ENCODE peak calls at places on chromosomes 2 and 18, in five cellular contexts. One of them, this sample, is unnamed.

GRCh38 chr2:46385786-46386577 is 88.8 kb downstream of the EPAS1 start:
- DNase-seq in H1: no peak
- DNase-seq in GM12878: no peak
- DNase-seq in K562: no peak
- DNase-seq in HepG2: no peak
- DNase-seq in this sample: no peak

GRCh38 chr2:172234716-172235661 is 132.3 kb upstream of the DLX2 start:
- DNase-seq in K562: no peak
- DNase-seq in H1: no peak
- DNase-seq in GM12878: no peak
- DNase-seq in HepG2: peak
- DNase-seq in this sample: no peak

GRCh38 chr18:67425724-67426123 is 90.8 kb downstream of the DSEL start:
- DNase-seq in H1: no peak
- DNase-seq in K562: no peak
- DNase-seq in GM12878: no peak
- DNase-seq in HepG2: no peak
- DNase-seq in this sample: no peak

GRCh38 chr2:137654046-137654445 is 310.2 kb upstream of the HNMT start:
- DNase-seq in K562: no peak
- DNase-seq in H1: no peak
- DNase-seq in HepG2: no peak
- DNase-seq in GM12878: no peak
- DNase-seq in this sample: no peak

GRCh38 chr2:36450466-36451196 is 95.1 kb downstream of the CRIM1 start:
- DNase-seq in K562: no peak
- DNase-seq in GM12878: no peak
- DNase-seq in H1: no peak
- DNase-seq in HepG2: peak
- DNase-seq in this sample: no peak

GRCh38 chr18:47191956-47192355 is 15.8 kb upstream of the IER3IP1 start:
- DNase-seq in H1: no peak
- DNase-seq in K562: no peak
- DNase-seq in HepG2: peak
- DNase-seq in GM12878: no peak
- DNase-seq in this sample: no peak

GRCh38 chr2:234218261-234219180 is 168.0 kb downstream of the SPP2 start:
- DNase-seq in HepG2: no peak
- DNase-seq in H1: no peak
- DNase-seq in K562: no peak
- DNase-seq in GM12878: no peak
- DNase-seq in this sample: no peak

GRCh38 chr2:110973275-110973674 is 147.4 kb upstream of the BCL2L11 start:
- DNase-seq in HepG2: no peak
- DNase-seq in H1: no peak
- DNase-seq in GM12878: no peak
- DNase-seq in K562: no peak
- DNase-seq in this sample: no peak

GRCh38 chr2:160062283-160063005 is at the start of gene PLA2R1:
- DNase-seq in H1: no peak
- DNase-seq in K562: no peak
- DNase-seq in GM12878: no peak
- DNase-seq in HepG2: no peak
- DNase-seq in this sample: no peak

GRCh38 chr18:66872277-66872676 is 268.4 kb upstream of the CDH19 start:
- DNase-seq in HepG2: no peak
- DNase-seq in H1: no peak
- DNase-seq in GM12878: no peak
- DNase-seq in K562: no peak
- DNase-seq in this sample: no peak

GRCh38 chr2:121532894-121533293 is 2.2 kb downstream of the RNU4ATAC start:
- DNase-seq in H1: no peak
- DNase-seq in HepG2: peak
- DNase-seq in GM12878: no peak
- DNase-seq in K562: no peak
- DNase-seq in this sample: peak

GRCh38 chr2:234701421-234701820 is 204.5 kb upstream of the ARL4C start:
- DNase-seq in GM12878: no peak
- DNase-seq in H1: no peak
- DNase-seq in HepG2: no peak
- DNase-seq in K562: no peak
- DNase-seq in this sample: no peak

GRCh38 chr2:221034973-221035372 is 537.1 kb downstream of the EPHA4 start:
- DNase-seq in GM12878: no peak
- DNase-seq in HepG2: no peak
- DNase-seq in K562: no peak
- DNase-seq in H1: no peak
- DNase-seq in this sample: no peak

GRCh38 chr2:121860033-121860810 is 104.8 kb downstream of the TSN start:
- DNase-seq in K562: no peak
- DNase-seq in GM12878: no peak
- DNase-seq in HepG2: no peak
- DNase-seq in H1: no peak
- DNase-seq in this sample: no peak

GRCh38 chr2:178111743-178112142 is 494 bp upstream of the RBM45 start:
- DNase-seq in HepG2: no peak
- DNase-seq in GM12878: no peak
- DNase-seq in K562: no peak
- DNase-seq in H1: no peak
- DNase-seq in this sample: no peak

GRCh38 chr2:207504513-207505171 is 25.1 kb upstream of the CREB1 start:
- DNase-seq in HepG2: no peak
- DNase-seq in GM12878: no peak
- DNase-seq in K562: no peak
- DNase-seq in H1: no peak
- DNase-seq in this sample: no peak

GRCh38 chr18:5892772-5893431 is 2.4 kb downstream of the TMEM200C start:
- DNase-seq in K562: no peak
- DNase-seq in HepG2: no peak
- DNase-seq in GM12878: no peak
- DNase-seq in H1: no peak
- DNase-seq in this sample: no peak

GRCh38 chr18:5891361-5892215 is 3.7 kb downstream of the TMEM200C start:
- DNase-seq in GM12878: no peak
- DNase-seq in H1: no peak
- DNase-seq in HepG2: no peak
- DNase-seq in K562: no peak
- DNase-seq in this sample: no peak

GRCh38 chr18:5894215-5894612 is 1.1 kb downstream of the TMEM200C start:
- DNase-seq in GM12878: no peak
- DNase-seq in HepG2: no peak
- DNase-seq in K562: no peak
- DNase-seq in H1: no peak
- DNase-seq in this sample: no peak

GRCh38 chr18:5890261-5890605 is 5.1 kb downstream of the TMEM200C start:
- DNase-seq in K562: no peak
- DNase-seq in GM12878: no peak
- DNase-seq in H1: no peak
- DNase-seq in HepG2: peak
- DNase-seq in this sample: no peak

GRCh38 chr18:5890606-5891360 is 4.5 kb downstream of the TMEM200C start:
- DNase-seq in GM12878: no peak
- DNase-seq in H1: no peak
- DNase-seq in K562: no peak
- DNase-seq in HepG2: peak
- DNase-seq in this sample: no peak
- TF ChIP-seq SRF in GM12878: no peak
- TF ChIP-seq SRF in H1: no peak
- TF ChIP-seq SRF in K562: no peak
- TF ChIP-seq SRF in HepG2: no peak
- TF ChIP-seq SRF in this sample: no peak

GRCh38 chr2:232449964-232450363 is 6.0 kb upstream of the ALPI start:
- DNase-seq in HepG2: no peak
- DNase-seq in H1: no peak
- DNase-seq in GM12878: no peak
- DNase-seq in K562: no peak
- DNase-seq in this sample: no peak
- TF ChIP-seq SRF in HepG2: no peak
- TF ChIP-seq SRF in H1: no peak
- TF ChIP-seq SRF in GM12878: no peak
- TF ChIP-seq SRF in K562: no peak
- TF ChIP-seq SRF in this sample: no peak

DNA sequence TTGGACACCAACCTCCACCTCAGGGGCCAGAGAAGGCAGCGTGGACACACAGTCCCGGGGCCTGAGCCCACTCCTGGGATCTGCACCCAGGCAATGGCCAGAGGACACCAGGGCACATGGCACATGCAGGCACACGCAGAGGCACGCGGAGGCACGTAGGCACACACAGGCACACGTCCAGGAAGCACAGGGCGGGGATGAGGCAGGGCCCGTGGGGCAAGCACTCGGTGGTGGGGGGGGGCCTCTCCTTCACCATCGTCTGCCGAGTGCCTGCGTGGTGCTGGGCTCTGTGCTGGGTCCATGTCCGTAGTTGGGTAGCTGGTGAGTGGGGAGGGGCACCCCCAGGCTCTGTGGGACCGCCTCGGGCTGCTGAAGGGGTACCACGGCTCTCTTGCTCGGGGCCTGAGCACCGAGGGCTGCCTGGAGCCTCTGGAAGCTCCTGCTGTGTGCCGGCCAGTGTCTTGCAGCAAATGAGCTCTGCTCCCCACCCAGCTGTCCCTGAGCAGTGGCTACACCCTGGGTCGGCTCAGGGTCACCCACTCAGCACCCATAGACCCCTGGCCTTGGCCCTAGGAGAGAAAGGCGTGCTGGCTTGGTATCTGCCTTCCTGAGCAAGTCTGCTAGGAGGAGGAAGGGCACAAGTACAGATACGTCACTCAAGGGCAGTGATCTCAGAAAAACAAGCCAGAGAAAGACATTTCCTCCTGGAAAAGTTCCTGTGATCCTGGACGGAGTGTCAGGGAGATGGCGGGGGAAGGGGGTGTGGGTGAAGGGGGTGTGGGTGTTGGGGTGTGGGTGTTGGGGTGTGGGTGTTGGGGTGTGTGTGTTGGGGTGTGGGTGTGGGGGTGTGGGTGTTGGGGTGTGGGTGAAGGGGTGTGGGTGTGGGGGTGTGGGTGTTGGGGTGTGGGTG is 26.5 kb downstream of the RTP5 start:
- DNase-seq in GM12878: no peak
- DNase-seq in K562: no peak
- DNase-seq in HepG2: no peak
- DNase-seq in H1: no peak
- DNase-seq in this sample: no peak
- TF ChIP-seq SRF in GM12878: no peak
- TF ChIP-seq SRF in K562: no peak
- TF ChIP-seq SRF in HepG2: no peak
- TF ChIP-seq SRF in H1: no peak
- TF ChIP-seq SRF in this sample: no peak

GRCh38 chr2:181829230-181829629 is 62.3 kb upstream of the ITPRID2 start:
- DNase-seq in H1: no peak
- DNase-seq in GM12878: no peak
- DNase-seq in K562: no peak
- DNase-seq in HepG2: no peak
- DNase-seq in this sample: no peak
- TF ChIP-seq SRF in H1: no peak
- TF ChIP-seq SRF in GM12878: no peak
- TF ChIP-seq SRF in K562: no peak
- TF ChIP-seq SRF in HepG2: no peak
- TF ChIP-seq SRF in this sample: no peak

DNA sequence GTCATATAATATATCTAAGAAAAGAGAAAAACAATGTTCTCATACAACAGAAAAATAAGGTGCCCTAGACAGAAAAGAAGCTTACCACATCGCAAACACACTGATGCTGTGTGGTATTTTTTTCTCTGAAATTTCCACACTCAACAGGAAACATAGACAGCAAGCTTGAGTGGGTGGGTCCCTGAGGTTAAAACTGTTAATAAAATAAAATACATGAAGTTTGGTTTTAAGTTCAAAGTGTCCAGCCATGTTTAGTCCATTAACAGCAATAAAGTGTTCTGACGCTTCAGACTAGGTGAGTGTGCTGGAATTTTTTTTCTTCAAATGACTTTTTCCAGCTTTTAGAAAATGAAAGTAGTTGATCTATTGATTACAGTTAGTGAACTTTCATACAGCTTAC is 83.3 kb upstream of the EPB41L5 start:
- DNase-seq in H1: no peak
- DNase-seq in GM12878: no peak
- DNase-seq in HepG2: no peak
- DNase-seq in K562: no peak
- DNase-seq in this sample: no peak
- TF ChIP-seq SRF in H1: no peak
- TF ChIP-seq SRF in GM12878: no peak
- TF ChIP-seq SRF in HepG2: no peak
- TF ChIP-seq SRF in K562: no peak
- TF ChIP-seq SRF in this sample: no peak

GRCh38 chr2:64492821-64493220 is 31.3 kb upstream of the AFTPH start:
- DNase-seq in HepG2: no peak
- DNase-seq in GM12878: no peak
- DNase-seq in K562: no peak
- DNase-seq in H1: no peak
- DNase-seq in this sample: no peak
- TF ChIP-seq SRF in HepG2: no peak
- TF ChIP-seq SRF in GM12878: no peak
- TF ChIP-seq SRF in K562: no peak
- TF ChIP-seq SRF in H1: no peak
- TF ChIP-seq SRF in this sample: no peak

GRCh38 chr2:104870249-104870816 is 16.4 kb downstream of the POU3F3 start:
- DNase-seq in GM12878: no peak
- DNase-seq in H1: no peak
- DNase-seq in K562: no peak
- DNase-seq in HepG2: no peak
- DNase-seq in this sample: no peak

GRCh38 chr2:104866883-104867350 is 13.0 kb downstream of the POU3F3 start:
- DNase-seq in K562: no peak
- DNase-seq in HepG2: no peak
- DNase-seq in H1: no peak
- DNase-seq in GM12878: no peak
- DNase-seq in this sample: no peak

GRCh38 chr2:104867351-104868080 is 13.6 kb downstream of the POU3F3 start:
- DNase-seq in HepG2: no peak
- DNase-seq in GM12878: no peak
- DNase-seq in K562: no peak
- DNase-seq in H1: no peak
- DNase-seq in this sample: no peak

GRCh38 chr2:104866122-104866864 is 12.4 kb downstream of the POU3F3 start:
- DNase-seq in H1: no peak
- DNase-seq in GM12878: no peak
- DNase-seq in HepG2: no peak
- DNase-seq in K562: no peak
- DNase-seq in this sample: no peak

DNA sequence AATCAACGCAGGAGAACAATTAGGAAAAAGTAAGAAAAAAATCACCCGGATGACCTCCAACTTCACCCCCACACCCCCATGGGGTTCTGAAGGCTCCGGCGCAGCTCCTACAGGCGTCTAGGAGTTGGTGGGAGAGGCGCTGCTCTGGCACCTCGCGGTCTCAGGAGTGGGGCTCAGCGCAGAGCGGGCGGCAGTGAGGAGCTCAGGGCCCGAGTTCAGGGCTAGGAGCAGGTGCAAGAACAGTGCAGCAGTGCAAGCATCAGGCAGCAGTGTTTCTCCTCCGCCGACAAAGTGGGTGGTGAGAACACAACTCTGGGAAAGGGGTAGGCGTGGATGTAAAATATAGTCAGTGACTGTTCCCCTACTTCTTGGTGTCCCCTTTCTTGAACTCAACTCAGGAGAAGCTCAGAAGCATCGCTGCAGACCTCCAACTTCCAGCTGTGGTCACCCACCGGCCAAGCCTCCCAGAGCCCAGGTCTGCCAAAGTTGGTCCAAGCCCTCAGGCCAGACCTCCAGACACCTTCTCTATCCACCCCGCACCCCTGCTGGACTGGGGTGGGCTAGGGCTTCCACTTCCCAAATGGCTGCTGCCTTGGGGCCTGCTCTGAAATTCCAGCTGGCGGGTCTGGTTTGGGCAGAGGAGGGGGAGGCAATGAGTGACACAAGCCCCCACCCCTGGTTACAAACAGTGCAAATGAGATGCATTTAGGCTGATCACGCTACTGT is 14.3 kb downstream of the POU3F3 start:
- DNase-seq in HepG2: no peak
- DNase-seq in K562: no peak
- DNase-seq in GM12878: no peak
- DNase-seq in H1: no peak
- DNase-seq in this sample: no peak
- TF ChIP-seq SRF in HepG2: no peak
- TF ChIP-seq SRF in K562: no peak
- TF ChIP-seq SRF in GM12878: no peak
- TF ChIP-seq SRF in H1: no peak
- TF ChIP-seq SRF in this sample: no peak